ENCODE peak calls at places on chromosomes 12 and 14, in eight cellular contexts. One of them, this sample, is unnamed.

GRCh38 chr12:41121374-41121773 is 66.7 kb upstream of the PDZRN4 start:
- DNase-seq in GM20000: no peak
- DNase-seq in hepatocyte: no peak
- DNase-seq in cardiac muscle cell: no peak
- DNase-seq in left ventricle myocardium inferior: no peak
- DNase-seq in epithelial cell of esophagus: no peak
- DNase-seq in foreskin fibroblast: no peak
- DNase-seq in uterus: no peak
- DNase-seq in this sample: no peak

GRCh38 chr14:55383039-55383438 is 28.6 kb downstream of the ATG14 start:
- DNase-seq in GM20000: no peak
- DNase-seq in hepatocyte: no peak
- DNase-seq in cardiac muscle cell: no peak
- DNase-seq in left ventricle myocardium inferior: no peak
- DNase-seq in epithelial cell of esophagus: no peak
- DNase-seq in foreskin fibroblast: no peak
- DNase-seq in uterus: no peak
- DNase-seq in this sample: no peak

GRCh38 chr12:105420046-105420445 is 89.6 kb downstream of the C12orf75 start:
- DNase-seq in GM20000: no peak
- DNase-seq in hepatocyte: no peak
- DNase-seq in cardiac muscle cell: no peak
- DNase-seq in left ventricle myocardium inferior: no peak
- DNase-seq in epithelial cell of esophagus: no peak
- DNase-seq in foreskin fibroblast: no peak
- DNase-seq in uterus: no peak
- DNase-seq in this sample: no peak

GRCh38 chr14:55782166-55782565 is 202.2 kb downstream of the KTN1 start:
- DNase-seq in GM20000: no peak
- DNase-seq in hepatocyte: no peak
- DNase-seq in cardiac muscle cell: peak; percentile 29
- DNase-seq in left ventricle myocardium inferior: no peak
- DNase-seq in epithelial cell of esophagus: peak; percentile 23
- DNase-seq in foreskin fibroblast: peak; percentile 62
- DNase-seq in uterus: no peak
- DNase-seq in this sample: no peak

GRCh38 chr12:95181103-95181502 is 36.2 kb downstream of the FGD6 start:
- DNase-seq in GM20000: no peak
- DNase-seq in hepatocyte: no peak
- DNase-seq in cardiac muscle cell: no peak
- DNase-seq in left ventricle myocardium inferior: no peak
- DNase-seq in epithelial cell of esophagus: no peak
- DNase-seq in foreskin fibroblast: no peak
- DNase-seq in uterus: no peak
- DNase-seq in this sample: no peak

GRCh38 chr14:100837812-100838170 is 11.9 kb downstream of the MEG3 start:
- DNase-seq in GM20000: no peak
- DNase-seq in hepatocyte: no peak
- DNase-seq in cardiac muscle cell: no peak
- DNase-seq in left ventricle myocardium inferior: peak; percentile 5
- DNase-seq in epithelial cell of esophagus: no peak
- DNase-seq in foreskin fibroblast: no peak
- DNase-seq in uterus: no peak
- DNase-seq in this sample: no peak

GRCh38 chr14:34580381-34580780 is 40.9 kb upstream of the EAPP start:
- DNase-seq in GM20000: no peak
- DNase-seq in hepatocyte: no peak
- DNase-seq in cardiac muscle cell: no peak
- DNase-seq in left ventricle myocardium inferior: no peak
- DNase-seq in epithelial cell of esophagus: no peak
- DNase-seq in foreskin fibroblast: no peak
- DNase-seq in uterus: peak; percentile 2
- DNase-seq in this sample: no peak

GRCh38 chr14:27750096-27750495 is 1016.5 kb upstream of the FOXG1 start:
- DNase-seq in GM20000: no peak
- DNase-seq in hepatocyte: no peak
- DNase-seq in cardiac muscle cell: no peak
- DNase-seq in left ventricle myocardium inferior: no peak
- DNase-seq in epithelial cell of esophagus: peak; percentile 17
- DNase-seq in foreskin fibroblast: no peak
- DNase-seq in uterus: no peak
- DNase-seq in this sample: no peak

GRCh38 chr12:41368006-41368405 is 179.9 kb downstream of the PDZRN4 start:
- DNase-seq in GM20000: no peak
- DNase-seq in hepatocyte: no peak
- DNase-seq in cardiac muscle cell: peak; percentile 3
- DNase-seq in left ventricle myocardium inferior: no peak
- DNase-seq in epithelial cell of esophagus: peak; percentile 17
- DNase-seq in foreskin fibroblast: no peak
- DNase-seq in uterus: no peak
- DNase-seq in this sample: no peak

GRCh38 chr12:6396031-6396430 is 12.1 kb downstream of the LTBR start:
- DNase-seq in GM20000: no peak
- DNase-seq in hepatocyte: no peak
- DNase-seq in cardiac muscle cell: no peak
- DNase-seq in left ventricle myocardium inferior: no peak
- DNase-seq in epithelial cell of esophagus: no peak
- DNase-seq in foreskin fibroblast: no peak
- DNase-seq in uterus: no peak
- DNase-seq in this sample: no peak
- TF ChIP-seq CTCF in GM20000: no peak
- TF ChIP-seq CTCF in hepatocyte: no peak
- TF ChIP-seq CTCF in cardiac muscle cell: no peak
- TF ChIP-seq CTCF in left ventricle myocardium inferior: no peak
- TF ChIP-seq CTCF in epithelial cell of esophagus: no peak
- TF ChIP-seq CTCF in foreskin fibroblast: no peak
- TF ChIP-seq CTCF in uterus: no peak
- TF ChIP-seq CTCF in this sample: no peak

DNA sequence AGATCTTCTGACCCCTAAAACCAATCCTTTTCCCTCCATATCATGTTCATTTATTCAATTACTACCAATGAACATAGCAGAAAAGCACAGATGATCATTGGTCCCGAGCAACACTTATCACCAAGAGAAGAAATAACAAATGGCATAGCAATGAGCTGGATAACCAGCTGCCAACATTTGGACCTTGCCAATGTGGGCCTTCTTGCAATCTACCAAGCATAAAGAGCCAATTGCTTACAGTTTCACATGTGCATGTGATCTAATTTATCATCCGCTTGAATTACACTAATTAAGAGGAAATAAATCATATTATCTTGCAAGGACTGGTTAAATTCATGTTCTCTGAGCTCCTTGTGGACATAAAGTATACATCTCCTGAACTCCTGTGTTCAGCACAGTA is 134.8 kb upstream of the HMGA2 start:
- DNase-seq in GM20000: no peak
- DNase-seq in hepatocyte: no peak
- DNase-seq in cardiac muscle cell: no peak
- DNase-seq in left ventricle myocardium inferior: no peak
- DNase-seq in epithelial cell of esophagus: no peak
- DNase-seq in foreskin fibroblast: no peak
- DNase-seq in uterus: no peak
- DNase-seq in this sample: no peak
- TF ChIP-seq CTCF in GM20000: no peak
- TF ChIP-seq CTCF in hepatocyte: no peak
- TF ChIP-seq CTCF in cardiac muscle cell: no peak
- TF ChIP-seq CTCF in left ventricle myocardium inferior: no peak
- TF ChIP-seq CTCF in epithelial cell of esophagus: no peak
- TF ChIP-seq CTCF in foreskin fibroblast: no peak
- TF ChIP-seq CTCF in uterus: no peak
- TF ChIP-seq CTCF in this sample: no peak

DNA sequence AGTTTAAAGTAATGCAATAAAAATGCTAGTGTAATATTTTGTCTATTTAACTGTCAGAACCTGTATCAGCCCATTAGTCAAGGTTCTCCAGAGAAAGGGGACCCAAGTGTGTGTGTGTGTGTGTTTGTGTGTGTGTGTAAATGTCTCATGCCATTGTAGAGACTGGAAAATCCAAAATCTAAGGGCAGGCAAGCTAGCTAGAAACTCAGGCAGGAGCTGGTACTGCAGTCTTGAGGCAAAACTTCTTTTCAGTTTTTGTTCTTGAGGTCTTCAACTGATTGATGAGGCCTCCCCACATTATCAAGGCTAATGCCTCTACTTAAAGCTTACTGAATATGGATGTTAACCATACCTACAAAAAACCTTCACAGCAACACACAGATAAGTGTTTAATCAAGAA is 126.7 kb downstream of the PRKD1 start:
- DNase-seq in GM20000: no peak
- DNase-seq in hepatocyte: no peak
- DNase-seq in cardiac muscle cell: no peak
- DNase-seq in left ventricle myocardium inferior: no peak
- DNase-seq in epithelial cell of esophagus: no peak
- DNase-seq in foreskin fibroblast: no peak
- DNase-seq in uterus: no peak
- DNase-seq in this sample: no peak
- TF ChIP-seq CTCF in GM20000: no peak
- TF ChIP-seq CTCF in hepatocyte: no peak
- TF ChIP-seq CTCF in cardiac muscle cell: peak; percentile 6
- TF ChIP-seq CTCF in left ventricle myocardium inferior: no peak
- TF ChIP-seq CTCF in epithelial cell of esophagus: no peak
- TF ChIP-seq CTCF in foreskin fibroblast: no peak
- TF ChIP-seq CTCF in uterus: no peak
- TF ChIP-seq CTCF in this sample: no peak

DNA sequence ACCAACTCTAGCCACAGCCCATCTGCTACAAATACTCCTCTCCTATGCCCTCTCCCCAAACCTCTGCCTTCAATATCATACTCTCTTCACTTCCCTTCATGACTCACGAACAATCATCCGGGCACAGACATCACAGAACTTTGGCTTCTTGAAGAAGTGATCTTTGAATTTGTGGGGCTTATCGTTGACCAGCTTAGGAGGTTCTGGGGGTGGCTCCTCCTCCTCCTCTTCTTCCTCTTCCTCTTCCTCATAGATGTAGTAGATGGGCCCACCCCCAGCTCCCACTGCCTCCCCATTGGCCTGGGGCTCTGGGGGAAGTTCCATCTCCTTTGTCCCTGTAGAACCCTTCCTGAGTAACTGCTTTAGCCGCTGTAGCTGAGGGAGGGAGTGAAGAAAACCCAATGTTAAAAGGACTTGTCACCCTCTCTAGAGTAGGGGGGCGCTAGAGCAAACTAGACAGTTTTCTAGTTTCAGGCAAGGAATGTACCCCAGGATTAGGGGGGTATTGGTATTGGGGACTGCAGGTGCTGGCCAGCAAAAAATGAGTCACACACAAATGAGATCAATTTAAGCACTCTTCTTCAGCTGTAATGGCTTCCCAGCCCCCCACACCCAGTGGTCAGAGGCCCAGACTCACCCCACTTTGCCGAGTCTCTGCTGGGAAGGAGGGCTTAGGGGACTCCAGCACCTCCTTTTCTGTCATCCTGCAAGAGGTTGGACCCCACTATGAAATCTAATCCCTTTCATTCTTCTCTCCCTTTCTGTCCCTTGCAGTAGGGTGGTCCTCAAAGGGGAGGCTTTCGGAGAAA is 1.8 kb downstream of the STAC3 start:
- DNase-seq in GM20000: peak; percentile 54
- DNase-seq in hepatocyte: no peak
- DNase-seq in cardiac muscle cell: no peak
- DNase-seq in left ventricle myocardium inferior: peak; percentile 29
- DNase-seq in epithelial cell of esophagus: no peak
- DNase-seq in foreskin fibroblast: no peak
- DNase-seq in uterus: no peak
- DNase-seq in this sample: no peak
- TF ChIP-seq CTCF in GM20000: no peak
- TF ChIP-seq CTCF in hepatocyte: no peak
- TF ChIP-seq CTCF in cardiac muscle cell: no peak
- TF ChIP-seq CTCF in left ventricle myocardium inferior: no peak
- TF ChIP-seq CTCF in epithelial cell of esophagus: no peak
- TF ChIP-seq CTCF in foreskin fibroblast: no peak
- TF ChIP-seq CTCF in uterus: no peak
- TF ChIP-seq CTCF in this sample: no peak

GRCh38 chr14:39469094-39469710 is 37.0 kb upstream of the FBXO33 start:
- DNase-seq in GM20000: peak; percentile 32
- DNase-seq in hepatocyte: peak; percentile 24
- DNase-seq in cardiac muscle cell: peak; percentile 30
- DNase-seq in left ventricle myocardium inferior: no peak
- DNase-seq in epithelial cell of esophagus: no peak
- DNase-seq in foreskin fibroblast: peak; percentile 2
- DNase-seq in uterus: no peak
- DNase-seq in this sample: peak; percentile 26
- TF ChIP-seq CTCF in GM20000: peak; percentile 60
- TF ChIP-seq CTCF in hepatocyte: peak; percentile 23
- TF ChIP-seq CTCF in cardiac muscle cell: peak; percentile 28
- TF ChIP-seq CTCF in left ventricle myocardium inferior: peak; percentile 29
- TF ChIP-seq CTCF in epithelial cell of esophagus: no peak
- TF ChIP-seq CTCF in foreskin fibroblast: no peak
- TF ChIP-seq CTCF in uterus: no peak
- TF ChIP-seq CTCF in this sample: no peak

GRCh38 chr14:39432619-39433451 is 602 bp upstream of the FBXO33 start:
- DNase-seq in GM20000: peak; percentile 83
- DNase-seq in hepatocyte: peak; percentile 95
- DNase-seq in cardiac muscle cell: peak; percentile 83
- DNase-seq in left ventricle myocardium inferior: peak; percentile 89
- DNase-seq in epithelial cell of esophagus: peak; percentile 89
- DNase-seq in foreskin fibroblast: peak; percentile 88
- DNase-seq in uterus: peak; percentile 92
- DNase-seq in this sample: peak; percentile 95
- TF ChIP-seq CTCF in GM20000: peak; percentile 20
- TF ChIP-seq CTCF in hepatocyte: peak; percentile 26
- TF ChIP-seq CTCF in cardiac muscle cell: no peak
- TF ChIP-seq CTCF in left ventricle myocardium inferior: peak; percentile 27
- TF ChIP-seq CTCF in epithelial cell of esophagus: peak; percentile 5
- TF ChIP-seq CTCF in foreskin fibroblast: no peak
- TF ChIP-seq CTCF in uterus: no peak
- TF ChIP-seq CTCF in this sample: no peak

GRCh38 chr12:76948895-76949294 is 70.1 kb upstream of the CSRP2 start:
- DNase-seq in GM20000: no peak
- DNase-seq in hepatocyte: no peak
- DNase-seq in cardiac muscle cell: no peak
- DNase-seq in left ventricle myocardium inferior: no peak
- DNase-seq in epithelial cell of esophagus: no peak
- DNase-seq in foreskin fibroblast: no peak
- DNase-seq in uterus: no peak
- DNase-seq in this sample: no peak

GRCh38 chr12:76947270-76947669 is 68.5 kb upstream of the CSRP2 start:
- DNase-seq in GM20000: no peak
- DNase-seq in hepatocyte: no peak
- DNase-seq in cardiac muscle cell: no peak
- DNase-seq in left ventricle myocardium inferior: no peak
- DNase-seq in epithelial cell of esophagus: no peak
- DNase-seq in foreskin fibroblast: peak; percentile 6
- DNase-seq in uterus: no peak
- DNase-seq in this sample: no peak

GRCh38 chr12:76957306-76957705 is 78.5 kb upstream of the CSRP2 start:
- DNase-seq in GM20000: no peak
- DNase-seq in hepatocyte: no peak
- DNase-seq in cardiac muscle cell: no peak
- DNase-seq in left ventricle myocardium inferior: no peak
- DNase-seq in epithelial cell of esophagus: peak; percentile 18
- DNase-seq in foreskin fibroblast: no peak
- DNase-seq in uterus: no peak
- DNase-seq in this sample: no peak

GRCh38 chr12:76952995-76953394 is 74.2 kb upstream of the CSRP2 start:
- DNase-seq in GM20000: no peak
- DNase-seq in hepatocyte: peak; percentile 14
- DNase-seq in cardiac muscle cell: no peak
- DNase-seq in left ventricle myocardium inferior: no peak
- DNase-seq in epithelial cell of esophagus: peak; percentile 95
- DNase-seq in foreskin fibroblast: peak; percentile 11
- DNase-seq in uterus: no peak
- DNase-seq in this sample: no peak
- TF ChIP-seq CTCF in GM20000: no peak
- TF ChIP-seq CTCF in hepatocyte: no peak
- TF ChIP-seq CTCF in cardiac muscle cell: no peak
- TF ChIP-seq CTCF in left ventricle myocardium inferior: no peak
- TF ChIP-seq CTCF in epithelial cell of esophagus: peak; percentile 51
- TF ChIP-seq CTCF in foreskin fibroblast: no peak
- TF ChIP-seq CTCF in uterus: no peak
- TF ChIP-seq CTCF in this sample: no peak